ENCODE peak calls at places on chromosomes 7 and 10, in five cellular contexts. One of them, this sample, is unnamed.

GRCh38 chr10:68096913-68097509 is 12.3 kb upstream of the MYPN start:
- DNase-seq in HepG2: no peak
- DNase-seq in K562: no peak
- DNase-seq in A549: peak
- DNase-seq in WTC11: no peak
- DNase-seq in this sample: no peak

GRCh38 chr7:121562274-121562673 is 166.2 kb upstream of the FAM3C start:
- DNase-seq in A549: no peak
- DNase-seq in K562: no peak
- DNase-seq in HepG2: no peak
- DNase-seq in WTC11: no peak
- DNase-seq in this sample: no peak

GRCh38 chr7:106023369-106024322 is 60.6 kb downstream of the CDHR3 start:
- DNase-seq in K562: peak
- DNase-seq in WTC11: no peak
- DNase-seq in A549: no peak
- DNase-seq in HepG2: no peak
- DNase-seq in this sample: peak

GRCh38 chr7:96380111-96380512 is 58.2 kb upstream of the SLC25A13 start:
- DNase-seq in K562: no peak
- DNase-seq in WTC11: peak
- DNase-seq in HepG2: no peak
- DNase-seq in A549: no peak
- DNase-seq in this sample: no peak

GRCh38 chr10:133124357-133125211 is 35.4 kb upstream of the KNDC1 start:
- DNase-seq in A549: peak
- DNase-seq in WTC11: peak
- DNase-seq in K562: peak
- DNase-seq in HepG2: no peak
- DNase-seq in this sample: no peak

GRCh38 chr7:3697472-3697871 is 396.4 kb downstream of the SDK1 start:
- DNase-seq in HepG2: no peak
- DNase-seq in A549: no peak
- DNase-seq in K562: no peak
- DNase-seq in WTC11: no peak
- DNase-seq in this sample: no peak

GRCh38 chr10:57628592-57629284 is 639.0 kb downstream of the IPMK start:
- DNase-seq in A549: peak
- DNase-seq in K562: no peak
- DNase-seq in WTC11: no peak
- DNase-seq in HepG2: peak
- DNase-seq in this sample: no peak

GRCh38 chr10:11159543-11160215 is 142.0 kb downstream of the CELF2 start:
- DNase-seq in A549: no peak
- DNase-seq in WTC11: no peak
- DNase-seq in K562: no peak
- DNase-seq in HepG2: no peak
- DNase-seq in this sample: no peak

GRCh38 chr10:26259341-26259740 is 42.8 kb downstream of the GAD2 start:
- DNase-seq in A549: no peak
- DNase-seq in K562: no peak
- DNase-seq in HepG2: no peak
- DNase-seq in WTC11: no peak
- DNase-seq in this sample: no peak

DNA sequence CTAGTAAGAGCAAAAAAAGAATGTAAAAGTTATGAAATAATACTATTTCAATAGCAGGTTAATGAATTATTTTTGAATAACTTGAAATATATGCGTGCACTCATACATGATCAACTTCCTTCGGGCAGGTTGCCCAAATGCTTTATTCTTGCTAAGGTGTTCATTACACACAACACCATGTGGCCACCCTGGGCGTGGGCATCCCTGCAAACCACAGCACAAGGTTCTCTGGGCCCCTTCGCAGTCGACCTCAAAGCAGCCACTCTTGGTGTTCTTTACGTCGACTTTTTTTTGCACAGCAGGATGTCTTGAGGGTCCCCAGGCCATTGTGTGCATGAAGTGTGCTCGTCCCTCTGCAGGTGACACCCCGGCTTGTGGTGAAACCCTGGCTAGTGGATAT is 300.7 kb upstream of the PITRM1 start:
- DNase-seq in K562: no peak
- DNase-seq in HepG2: no peak
- DNase-seq in A549: no peak
- DNase-seq in WTC11: no peak
- DNase-seq in this sample: no peak
- TF ChIP-seq ESRRA in K562: no peak
- TF ChIP-seq ESRRA in HepG2: no peak
- TF ChIP-seq ESRRA in A549: no peak
- TF ChIP-seq ESRRA in WTC11: no peak
- TF ChIP-seq ESRRA in this sample: no peak

DNA sequence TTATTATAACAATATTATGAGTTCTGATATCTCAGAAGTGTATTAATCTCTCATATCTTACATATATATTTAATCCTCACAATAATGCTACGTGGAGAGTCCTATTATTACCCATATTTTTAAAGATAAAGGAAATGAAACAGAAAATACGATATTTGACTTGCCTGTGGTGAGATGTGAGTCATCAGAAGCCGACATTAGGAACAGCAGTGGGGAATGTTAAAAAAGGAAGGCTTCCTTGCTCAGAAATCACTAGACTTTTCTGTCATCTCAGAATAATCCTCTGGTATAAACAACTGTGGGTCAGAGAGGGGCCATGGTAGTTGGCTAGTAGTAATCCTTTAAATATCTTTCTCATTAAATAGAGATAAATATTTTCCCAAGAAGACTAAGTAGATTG is 402.3 kb upstream of the PCDH15 start:
- DNase-seq in HepG2: no peak
- DNase-seq in WTC11: no peak
- DNase-seq in A549: no peak
- DNase-seq in K562: no peak
- DNase-seq in this sample: no peak
- TF ChIP-seq ESRRA in HepG2: no peak
- TF ChIP-seq ESRRA in WTC11: no peak
- TF ChIP-seq ESRRA in A549: no peak
- TF ChIP-seq ESRRA in K562: no peak
- TF ChIP-seq ESRRA in this sample: no peak

GRCh38 chr10:99913831-99914235 is 95.9 kb downstream of the DNMBP start:
- DNase-seq in A549: peak
- DNase-seq in WTC11: peak
- DNase-seq in K562: no peak
- DNase-seq in HepG2: no peak
- DNase-seq in this sample: no peak
- TF ChIP-seq ESRRA in A549: no peak
- TF ChIP-seq ESRRA in WTC11: no peak
- TF ChIP-seq ESRRA in K562: no peak
- TF ChIP-seq ESRRA in HepG2: no peak
- TF ChIP-seq ESRRA in this sample: no peak

GRCh38 chr10:61897671-61898434 is 3.6 kb upstream of the ARID5B start:
- DNase-seq in WTC11: peak
- DNase-seq in K562: no peak
- DNase-seq in HepG2: no peak
- DNase-seq in A549: peak
- DNase-seq in this sample: no peak
- TF ChIP-seq ESRRA in WTC11: no peak
- TF ChIP-seq ESRRA in K562: no peak
- TF ChIP-seq ESRRA in HepG2: no peak
- TF ChIP-seq ESRRA in A549: no peak
- TF ChIP-seq ESRRA in this sample: no peak

This sample was measured in GM12878.